ENCODE peak calls at places on chromosomes 5 and 9, in nine cellular contexts. One of them, this sample, is unnamed.

GRCh38 chr5:143521891-143522290 is 118.4 kb upstream of the NR3C1 start:
- DNase-seq in body of pancreas: no peak
- DNase-seq in stomach: no peak
- DNase-seq in A549: no peak
- DNase-seq in mammary epithelial cell: no peak
- DNase-seq in IMR-90: no peak
- DNase-seq in cardiac muscle cell: no peak
- DNase-seq in CD8-positive, alpha-beta memory T cell: no peak
- DNase-seq in pancreas: no peak
- DNase-seq in this sample: no peak

GRCh38 chr5:107011530-107012115 is 659.1 kb downstream of the EFNA5 start:
- DNase-seq in body of pancreas: no peak
- DNase-seq in stomach: no peak
- DNase-seq in A549: no peak
- DNase-seq in mammary epithelial cell: no peak
- DNase-seq in IMR-90: no peak
- DNase-seq in cardiac muscle cell: no peak
- DNase-seq in CD8-positive, alpha-beta memory T cell: no peak
- DNase-seq in pancreas: no peak
- DNase-seq in this sample: no peak

GRCh38 chr9:2085719-2086515 is 70.8 kb downstream of the SMARCA2 start:
- DNase-seq in body of pancreas: no peak
- DNase-seq in stomach: no peak
- DNase-seq in A549: no peak
- DNase-seq in mammary epithelial cell: no peak
- DNase-seq in IMR-90: peak; percentile 36
- DNase-seq in cardiac muscle cell: no peak
- DNase-seq in CD8-positive, alpha-beta memory T cell: no peak
- DNase-seq in pancreas: no peak
- DNase-seq in this sample: no peak

GRCh38 chr5:169637085-169637855 is at the start of gene DOCK2:
- DNase-seq in body of pancreas: no peak
- DNase-seq in stomach: peak; percentile 58
- DNase-seq in A549: no peak
- DNase-seq in mammary epithelial cell: no peak
- DNase-seq in IMR-90: no peak
- DNase-seq in cardiac muscle cell: no peak
- DNase-seq in CD8-positive, alpha-beta memory T cell: peak; percentile 79
- DNase-seq in pancreas: peak; percentile 9
- DNase-seq in this sample: no peak

GRCh38 chr5:159990506-159990905 is 18.4 kb upstream of the TTC1 start:
- DNase-seq in body of pancreas: no peak
- DNase-seq in stomach: no peak
- DNase-seq in A549: no peak
- DNase-seq in mammary epithelial cell: no peak
- DNase-seq in IMR-90: no peak
- DNase-seq in cardiac muscle cell: no peak
- DNase-seq in CD8-positive, alpha-beta memory T cell: no peak
- DNase-seq in pancreas: no peak
- DNase-seq in this sample: no peak

GRCh38 chr9:136328622-136329041 is 1.3 kb downstream of the GPSM1 start:
- DNase-seq in body of pancreas: no peak
- DNase-seq in stomach: no peak
- DNase-seq in A549: no peak
- DNase-seq in mammary epithelial cell: no peak
- DNase-seq in IMR-90: peak; percentile 36
- DNase-seq in cardiac muscle cell: peak; percentile 83
- DNase-seq in CD8-positive, alpha-beta memory T cell: no peak
- DNase-seq in pancreas: no peak
- DNase-seq in this sample: peak; percentile 73

GRCh38 chr5:172683696-172684464 is 42.8 kb downstream of the NEURL1B start:
- DNase-seq in body of pancreas: no peak
- DNase-seq in stomach: no peak
- DNase-seq in A549: no peak
- DNase-seq in mammary epithelial cell: no peak
- DNase-seq in IMR-90: no peak
- DNase-seq in cardiac muscle cell: no peak
- DNase-seq in CD8-positive, alpha-beta memory T cell: peak; percentile 76
- DNase-seq in pancreas: no peak
- DNase-seq in this sample: peak; percentile 52

GRCh38 chr5:160539431-160539830 is 117.8 kb downstream of the PTTG1 start:
- DNase-seq in body of pancreas: no peak
- DNase-seq in stomach: no peak
- DNase-seq in A549: no peak
- DNase-seq in mammary epithelial cell: peak; percentile 80
- DNase-seq in IMR-90: no peak
- DNase-seq in cardiac muscle cell: no peak
- DNase-seq in CD8-positive, alpha-beta memory T cell: no peak
- DNase-seq in pancreas: no peak
- DNase-seq in this sample: no peak

GRCh38 chr9:129469188-129469987 is 151.5 kb downstream of the C9orf50 start:
- DNase-seq in body of pancreas: no peak
- DNase-seq in stomach: no peak
- DNase-seq in A549: no peak
- DNase-seq in mammary epithelial cell: no peak
- DNase-seq in IMR-90: no peak
- DNase-seq in cardiac muscle cell: peak; percentile 59
- DNase-seq in CD8-positive, alpha-beta memory T cell: no peak
- DNase-seq in pancreas: no peak
- DNase-seq in this sample: no peak

GRCh38 chr9:69671904-69672827 is at the start of gene APBA1:
- DNase-seq in body of pancreas: peak; percentile 62
- DNase-seq in stomach: peak; percentile 47
- DNase-seq in A549: peak; percentile 7
- DNase-seq in mammary epithelial cell: peak; percentile 21
- DNase-seq in IMR-90: peak; percentile 56
- DNase-seq in cardiac muscle cell: peak; percentile 74
- DNase-seq in CD8-positive, alpha-beta memory T cell: peak; percentile 52
- DNase-seq in pancreas: peak; percentile 47
- DNase-seq in this sample: peak; percentile 85

GRCh38 chr9:69718218-69718617 is 41.6 kb downstream of the PTAR1 start:
- DNase-seq in body of pancreas: no peak
- DNase-seq in stomach: no peak
- DNase-seq in A549: no peak
- DNase-seq in mammary epithelial cell: no peak
- DNase-seq in IMR-90: no peak
- DNase-seq in cardiac muscle cell: no peak
- DNase-seq in CD8-positive, alpha-beta memory T cell: no peak
- DNase-seq in pancreas: no peak
- DNase-seq in this sample: no peak

GRCh38 chr9:35882996-35883395 is 12.8 kb upstream of the OR13J1 start:
- DNase-seq in body of pancreas: no peak
- DNase-seq in stomach: no peak
- DNase-seq in A549: no peak
- DNase-seq in mammary epithelial cell: no peak
- DNase-seq in IMR-90: peak; percentile 21
- DNase-seq in cardiac muscle cell: no peak
- DNase-seq in CD8-positive, alpha-beta memory T cell: no peak
- DNase-seq in pancreas: no peak
- DNase-seq in this sample: no peak

GRCh38 chr9:124220551-124221451 is 36.9 kb upstream of the NEK6 start:
- DNase-seq in body of pancreas: peak; percentile 75
- DNase-seq in stomach: peak; percentile 82
- DNase-seq in A549: peak; percentile 50
- DNase-seq in mammary epithelial cell: peak; percentile 19
- DNase-seq in IMR-90: peak; percentile 52
- DNase-seq in cardiac muscle cell: no peak
- DNase-seq in CD8-positive, alpha-beta memory T cell: no peak
- DNase-seq in pancreas: peak; percentile 91
- DNase-seq in this sample: no peak

GRCh38 chr9:99430301-99430700 is 208.2 kb downstream of the SEC61B start:
- DNase-seq in body of pancreas: no peak
- DNase-seq in stomach: no peak
- DNase-seq in A549: no peak
- DNase-seq in mammary epithelial cell: peak; percentile 38
- DNase-seq in IMR-90: peak; percentile 90
- DNase-seq in cardiac muscle cell: no peak
- DNase-seq in CD8-positive, alpha-beta memory T cell: no peak
- DNase-seq in pancreas: no peak
- DNase-seq in this sample: no peak

GRCh38 chr5:1448511-1449011 is 3.3 kb upstream of the SLC6A3 start:
- DNase-seq in body of pancreas: no peak
- DNase-seq in stomach: peak; percentile 10
- DNase-seq in A549: no peak
- DNase-seq in mammary epithelial cell: no peak
- DNase-seq in IMR-90: no peak
- DNase-seq in cardiac muscle cell: no peak
- DNase-seq in CD8-positive, alpha-beta memory T cell: no peak
- DNase-seq in pancreas: no peak
- DNase-seq in this sample: no peak

GRCh38 chr9:129258124-129258822 is 80.2 kb upstream of the IER5L start:
- DNase-seq in body of pancreas: peak; percentile 73
- DNase-seq in stomach: peak; percentile 86
- DNase-seq in A549: peak; percentile 98
- DNase-seq in mammary epithelial cell: peak; percentile 85
- DNase-seq in IMR-90: peak; percentile 83
- DNase-seq in cardiac muscle cell: peak; percentile 97
- DNase-seq in CD8-positive, alpha-beta memory T cell: peak; percentile 93
- DNase-seq in pancreas: peak; percentile 76
- DNase-seq in this sample: peak; percentile 95

GRCh38 chr5:122153230-122153629 is 23.9 kb downstream of the ZNF474 start:
- DNase-seq in body of pancreas: no peak
- DNase-seq in stomach: no peak
- DNase-seq in A549: no peak
- DNase-seq in mammary epithelial cell: peak; percentile 58
- DNase-seq in IMR-90: peak; percentile 91
- DNase-seq in cardiac muscle cell: no peak
- DNase-seq in CD8-positive, alpha-beta memory T cell: no peak
- DNase-seq in pancreas: no peak
- DNase-seq in this sample: no peak
- H3K27ac ChIP-seq in body of pancreas: no peak overlapping the region
- H3K27ac ChIP-seq in stomach: no peak overlapping the region
- H3K27ac ChIP-seq in A549: no peak overlapping the region
- H3K27ac ChIP-seq in mammary epithelial cell: no peak overlapping the region
- H3K27ac ChIP-seq in IMR-90: peak overlapping the region; percentile 76
- H3K27ac ChIP-seq in cardiac muscle cell: no peak overlapping the region
- H3K27ac ChIP-seq in CD8-positive, alpha-beta memory T cell: no peak overlapping the region
- H3K27ac ChIP-seq in pancreas: no peak overlapping the region
- H3K27ac ChIP-seq in this sample: peak overlapping the region; percentile 44

GRCh38 chr9:20513126-20513913 is 109.0 kb downstream of the MLLT3 start:
- DNase-seq in body of pancreas: no peak
- DNase-seq in stomach: no peak
- DNase-seq in A549: no peak
- DNase-seq in mammary epithelial cell: no peak
- DNase-seq in IMR-90: peak; percentile 10
- DNase-seq in cardiac muscle cell: no peak
- DNase-seq in CD8-positive, alpha-beta memory T cell: no peak
- DNase-seq in pancreas: no peak
- DNase-seq in this sample: no peak

GRCh38 chr9:20509464-20509863 is 112.8 kb downstream of the MLLT3 start:
- DNase-seq in body of pancreas: no peak
- DNase-seq in stomach: no peak
- DNase-seq in A549: no peak
- DNase-seq in mammary epithelial cell: no peak
- DNase-seq in IMR-90: no peak
- DNase-seq in cardiac muscle cell: no peak
- DNase-seq in CD8-positive, alpha-beta memory T cell: no peak
- DNase-seq in pancreas: no peak
- DNase-seq in this sample: no peak

GRCh38 chr9:20511680-20512079 is 110.6 kb downstream of the MLLT3 start:
- DNase-seq in body of pancreas: no peak
- DNase-seq in stomach: no peak
- DNase-seq in A549: no peak
- DNase-seq in mammary epithelial cell: peak; percentile 14
- DNase-seq in IMR-90: no peak
- DNase-seq in cardiac muscle cell: no peak
- DNase-seq in CD8-positive, alpha-beta memory T cell: no peak
- DNase-seq in pancreas: no peak
- DNase-seq in this sample: no peak

GRCh38 chr9:20512636-20513035 is 109.7 kb downstream of the MLLT3 start:
- DNase-seq in body of pancreas: no peak
- DNase-seq in stomach: no peak
- DNase-seq in A549: no peak
- DNase-seq in mammary epithelial cell: peak; percentile 10
- DNase-seq in IMR-90: peak; percentile 23
- DNase-seq in cardiac muscle cell: no peak
- DNase-seq in CD8-positive, alpha-beta memory T cell: no peak
- DNase-seq in pancreas: no peak
- DNase-seq in this sample: no peak

GRCh38 chr9:20512106-20512505 is 110.2 kb downstream of the MLLT3 start:
- DNase-seq in body of pancreas: no peak
- DNase-seq in stomach: no peak
- DNase-seq in A549: peak; percentile 8
- DNase-seq in mammary epithelial cell: peak; percentile 67
- DNase-seq in IMR-90: peak; percentile 72
- DNase-seq in cardiac muscle cell: no peak
- DNase-seq in CD8-positive, alpha-beta memory T cell: no peak
- DNase-seq in pancreas: no peak
- DNase-seq in this sample: no peak
- H3K27ac ChIP-seq in body of pancreas: no peak overlapping the region
- H3K27ac ChIP-seq in stomach: no peak overlapping the region
- H3K27ac ChIP-seq in A549: peak overlapping the region; percentile 66
- H3K27ac ChIP-seq in mammary epithelial cell: no peak overlapping the region
- H3K27ac ChIP-seq in IMR-90: no peak overlapping the region
- H3K27ac ChIP-seq in cardiac muscle cell: peak overlapping the region; percentile 74
- H3K27ac ChIP-seq in CD8-positive, alpha-beta memory T cell: no peak overlapping the region
- H3K27ac ChIP-seq in pancreas: no peak overlapping the region
- H3K27ac ChIP-seq in this sample: no peak overlapping the region

DNA sequence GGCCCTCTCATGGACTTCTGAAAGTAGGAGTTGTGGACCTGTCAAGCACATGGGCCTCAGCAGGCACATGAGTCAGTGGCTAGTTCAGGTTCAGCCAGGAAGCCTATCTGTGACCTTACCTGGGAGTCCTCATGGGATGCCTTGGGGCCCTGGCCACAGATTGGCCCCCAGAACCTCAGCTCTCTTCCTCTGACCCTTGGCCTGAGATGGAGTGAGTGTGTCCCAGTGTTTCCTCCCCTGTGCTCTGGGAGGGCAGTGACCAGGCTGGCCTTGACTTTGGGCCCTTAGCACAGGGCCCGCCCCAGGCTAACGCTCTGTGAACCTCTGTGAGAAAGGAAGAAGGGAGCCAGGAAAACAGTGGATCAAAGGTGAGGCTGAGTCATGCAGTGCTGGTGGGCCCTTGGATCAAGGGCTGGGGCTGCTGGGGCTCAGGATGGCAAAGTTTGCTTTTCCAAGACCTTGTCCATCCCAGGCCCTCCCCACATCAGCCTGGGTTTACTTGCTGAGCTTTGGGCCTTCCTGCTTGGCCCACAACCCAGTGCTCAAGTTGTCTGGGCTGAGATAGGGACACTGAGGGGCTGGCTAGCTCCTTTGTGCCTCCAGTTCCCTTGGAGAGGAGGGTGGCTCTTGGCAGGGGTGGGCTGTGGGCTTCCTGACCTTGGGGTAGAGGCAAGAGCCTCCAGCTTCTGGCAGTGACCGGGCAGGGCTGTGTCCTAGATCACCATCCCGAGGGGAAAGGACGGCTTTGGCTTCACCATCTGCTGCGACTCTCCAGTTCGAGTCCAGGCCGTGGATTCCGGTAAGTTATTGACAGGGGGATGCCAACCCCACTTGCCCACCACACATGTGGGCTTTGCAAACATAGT is 41.4 kb downstream of the RGS3 start:
- DNase-seq in body of pancreas: no peak
- DNase-seq in stomach: no peak
- DNase-seq in A549: no peak
- DNase-seq in mammary epithelial cell: no peak
- DNase-seq in IMR-90: no peak
- DNase-seq in cardiac muscle cell: no peak
- DNase-seq in CD8-positive, alpha-beta memory T cell: no peak
- DNase-seq in pancreas: no peak
- DNase-seq in this sample: peak; percentile 68
- H3K27ac ChIP-seq in body of pancreas: no peak overlapping the region
- H3K27ac ChIP-seq in stomach: no peak overlapping the region
- H3K27ac ChIP-seq in A549: peak overlapping the region; percentile 11
- H3K27ac ChIP-seq in mammary epithelial cell: no peak overlapping the region
- H3K27ac ChIP-seq in IMR-90: no peak overlapping the region
- H3K27ac ChIP-seq in cardiac muscle cell: no peak overlapping the region
- H3K27ac ChIP-seq in CD8-positive, alpha-beta memory T cell: no peak overlapping the region
- H3K27ac ChIP-seq in pancreas: no peak overlapping the region
- H3K27ac ChIP-seq in this sample: peak overlapping the region; percentile 84

GRCh38 chr9:127968046-127968445 is 12.7 kb downstream of the EEIG1 start:
- DNase-seq in body of pancreas: no peak
- DNase-seq in stomach: peak; percentile 62
- DNase-seq in A549: peak; percentile 90
- DNase-seq in mammary epithelial cell: peak; percentile 86
- DNase-seq in IMR-90: peak; percentile 77
- DNase-seq in cardiac muscle cell: no peak
- DNase-seq in CD8-positive, alpha-beta memory T cell: no peak
- DNase-seq in pancreas: no peak
- DNase-seq in this sample: peak; percentile 72
- H3K27ac ChIP-seq in body of pancreas: peak overlapping the region; percentile 80
- H3K27ac ChIP-seq in stomach: peak overlapping the region; percentile 64
- H3K27ac ChIP-seq in A549: peak overlapping the region; percentile 89
- H3K27ac ChIP-seq in mammary epithelial cell: peak overlapping the region; percentile 64
- H3K27ac ChIP-seq in IMR-90: peak overlapping the region; percentile 65
- H3K27ac ChIP-seq in cardiac muscle cell: no peak overlapping the region
- H3K27ac ChIP-seq in CD8-positive, alpha-beta memory T cell: no peak overlapping the region
- H3K27ac ChIP-seq in pancreas: peak overlapping the region; percentile 60
- H3K27ac ChIP-seq in this sample: peak overlapping the region; percentile 97

This sample was measured in hepatocyte.